ENCODE peak calls at places on chromosomes 3 and 15, in seven cellular contexts. One of them, this sample, is unnamed.

GRCh38 chr3:186930143-186930638 is at the start of gene ST6GAL1:
- DNase-seq in uterus: peak; percentile 62
- DNase-seq in A549: peak; percentile 42
- DNase-seq in HCT116: peak; percentile 29
- DNase-seq in stomach: peak; percentile 67
- DNase-seq in breast epithelium: peak; percentile 31
- DNase-seq in sigmoid colon: peak; percentile 73
- DNase-seq in this sample: peak; percentile 44

GRCh38 chr3:150547045-150547753 is 612 bp downstream of the EIF2A start:
- DNase-seq in breast epithelium: no peak
- DNase-seq in HCT116: no peak
- DNase-seq in A549: peak; percentile 10
- DNase-seq in uterus: no peak
- DNase-seq in sigmoid colon: no peak
- DNase-seq in stomach: no peak
- DNase-seq in this sample: no peak

GRCh38 chr3:52182691-52183090 is 15.3 kb upstream of the ALAS1 start:
- DNase-seq in uterus: no peak
- DNase-seq in stomach: no peak
- DNase-seq in HCT116: no peak
- DNase-seq in sigmoid colon: no peak
- DNase-seq in A549: no peak
- DNase-seq in breast epithelium: no peak
- DNase-seq in this sample: no peak

GRCh38 chr3:157067114-157067513 is 92.8 kb downstream of the CCNL1 start:
- DNase-seq in uterus: no peak
- DNase-seq in HCT116: no peak
- DNase-seq in breast epithelium: no peak
- DNase-seq in sigmoid colon: no peak
- DNase-seq in stomach: no peak
- DNase-seq in A549: no peak
- DNase-seq in this sample: no peak

GRCh38 chr3:2099779-2100191 is 1.1 kb downstream of the CNTN4 start:
- DNase-seq in HCT116: no peak
- DNase-seq in A549: no peak
- DNase-seq in uterus: no peak
- DNase-seq in sigmoid colon: no peak
- DNase-seq in stomach: no peak
- DNase-seq in breast epithelium: no peak
- DNase-seq in this sample: no peak

GRCh38 chr3:101127991-101128390 is 134.8 kb upstream of the ABI3BP start:
- DNase-seq in HCT116: no peak
- DNase-seq in uterus: no peak
- DNase-seq in breast epithelium: no peak
- DNase-seq in A549: no peak
- DNase-seq in stomach: no peak
- DNase-seq in sigmoid colon: no peak
- DNase-seq in this sample: no peak

GRCh38 chr3:185691622-185692021 is 105.5 kb downstream of the SENP2 start:
- DNase-seq in sigmoid colon: no peak
- DNase-seq in breast epithelium: no peak
- DNase-seq in uterus: no peak
- DNase-seq in HCT116: no peak
- DNase-seq in stomach: no peak
- DNase-seq in A549: no peak
- DNase-seq in this sample: no peak

GRCh38 chr15:67085818-67086649 is 20.6 kb downstream of the SMAD3 start:
- DNase-seq in uterus: no peak
- DNase-seq in A549: no peak
- DNase-seq in sigmoid colon: no peak
- DNase-seq in stomach: no peak
- DNase-seq in HCT116: no peak
- DNase-seq in breast epithelium: no peak
- DNase-seq in this sample: peak; percentile 40

GRCh38 chr15:63999177-63999576 is 47.1 kb downstream of the DAPK2 start:
- DNase-seq in uterus: no peak
- DNase-seq in stomach: no peak
- DNase-seq in sigmoid colon: no peak
- DNase-seq in breast epithelium: no peak
- DNase-seq in HCT116: no peak
- DNase-seq in A549: no peak
- DNase-seq in this sample: peak; percentile 8

GRCh38 chr15:101541501-101542292 is 52.2 kb upstream of the PCSK6 start:
- DNase-seq in sigmoid colon: peak; percentile 47
- DNase-seq in breast epithelium: no peak
- DNase-seq in A549: no peak
- DNase-seq in stomach: no peak
- DNase-seq in uterus: no peak
- DNase-seq in HCT116: no peak
- DNase-seq in this sample: no peak

GRCh38 chr15:60044636-60045273 is 40.6 kb downstream of the FOXB1 start:
- DNase-seq in breast epithelium: no peak
- DNase-seq in stomach: no peak
- DNase-seq in sigmoid colon: no peak
- DNase-seq in uterus: no peak
- DNase-seq in HCT116: no peak
- DNase-seq in A549: no peak
- DNase-seq in this sample: no peak

GRCh38 chr15:29736745-29737023 is 85.6 kb downstream of the TJP1 start:
- DNase-seq in sigmoid colon: no peak
- DNase-seq in A549: peak; percentile 94
- DNase-seq in stomach: no peak
- DNase-seq in uterus: no peak
- DNase-seq in breast epithelium: no peak
- DNase-seq in HCT116: peak; percentile 92
- DNase-seq in this sample: peak; percentile 50

GRCh38 chr3:73542127-73542526 is 82.6 kb downstream of the PDZRN3 start:
- DNase-seq in A549: no peak
- DNase-seq in HCT116: no peak
- DNase-seq in uterus: no peak
- DNase-seq in breast epithelium: peak; percentile 42
- DNase-seq in sigmoid colon: no peak
- DNase-seq in stomach: peak; percentile 47
- DNase-seq in this sample: peak; percentile 79

GRCh38 chr3:179504371-179504770 is 53.1 kb upstream of the GNB4 start:
- DNase-seq in stomach: no peak
- DNase-seq in A549: no peak
- DNase-seq in breast epithelium: no peak
- DNase-seq in sigmoid colon: no peak
- DNase-seq in HCT116: no peak
- DNase-seq in uterus: no peak
- DNase-seq in this sample: no peak

GRCh38 chr3:170117134-170117533 is 64.4 kb downstream of the PHC3 start:
- DNase-seq in uterus: no peak
- DNase-seq in breast epithelium: no peak
- DNase-seq in HCT116: no peak
- DNase-seq in sigmoid colon: no peak
- DNase-seq in A549: peak; percentile 37
- DNase-seq in stomach: no peak
- DNase-seq in this sample: no peak

DNA sequence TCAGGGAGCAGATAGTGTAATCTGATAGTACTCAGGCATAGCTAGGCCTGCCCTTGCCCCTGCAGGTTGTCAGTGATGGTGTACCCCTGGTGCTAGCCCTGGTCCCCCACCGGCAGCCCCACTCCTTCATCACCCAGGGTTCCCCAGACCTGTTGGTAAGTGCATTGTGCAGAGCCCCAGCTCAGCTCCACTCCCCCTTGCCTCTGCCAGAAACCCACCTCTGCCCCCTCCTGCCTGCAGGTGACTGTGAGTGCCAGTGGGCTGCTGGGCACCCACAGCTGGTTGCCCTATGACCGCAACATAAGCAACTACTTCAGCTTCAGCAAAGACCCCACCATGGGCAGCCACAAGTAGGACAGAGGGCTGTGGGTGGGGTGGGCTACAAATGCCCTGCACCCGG is 27.5 kb downstream of the NBEAL2 start:
- DNase-seq in sigmoid colon: no peak
- DNase-seq in uterus: no peak
- DNase-seq in stomach: no peak
- DNase-seq in breast epithelium: no peak
- DNase-seq in HCT116: no peak
- DNase-seq in A549: no peak
- DNase-seq in this sample: no peak
- H3K27ac ChIP-seq in sigmoid colon: no peak overlapping the region
- H3K27ac ChIP-seq in uterus: no peak overlapping the region
- H3K27ac ChIP-seq in stomach: no peak overlapping the region
- H3K27ac ChIP-seq in breast epithelium: no peak overlapping the region
- H3K27ac ChIP-seq in HCT116: no peak overlapping the region
- H3K27ac ChIP-seq in A549: no peak overlapping the region
- H3K27ac ChIP-seq in this sample: no peak overlapping the region

GRCh38 chr3:141849056-141849814 is 27.2 kb upstream of the ATP1B3 start:
- DNase-seq in stomach: no peak
- DNase-seq in uterus: no peak
- DNase-seq in sigmoid colon: no peak
- DNase-seq in A549: no peak
- DNase-seq in breast epithelium: no peak
- DNase-seq in HCT116: no peak
- DNase-seq in this sample: no peak
- TF ChIP-seq POLR2A in stomach: no peak
- TF ChIP-seq POLR2A in uterus: no peak
- TF ChIP-seq POLR2A in sigmoid colon: no peak
- TF ChIP-seq POLR2A in A549: no peak
- TF ChIP-seq POLR2A in breast epithelium: no peak
- TF ChIP-seq POLR2A in HCT116: no peak
- TF ChIP-seq POLR2A in this sample: no peak

DNA sequence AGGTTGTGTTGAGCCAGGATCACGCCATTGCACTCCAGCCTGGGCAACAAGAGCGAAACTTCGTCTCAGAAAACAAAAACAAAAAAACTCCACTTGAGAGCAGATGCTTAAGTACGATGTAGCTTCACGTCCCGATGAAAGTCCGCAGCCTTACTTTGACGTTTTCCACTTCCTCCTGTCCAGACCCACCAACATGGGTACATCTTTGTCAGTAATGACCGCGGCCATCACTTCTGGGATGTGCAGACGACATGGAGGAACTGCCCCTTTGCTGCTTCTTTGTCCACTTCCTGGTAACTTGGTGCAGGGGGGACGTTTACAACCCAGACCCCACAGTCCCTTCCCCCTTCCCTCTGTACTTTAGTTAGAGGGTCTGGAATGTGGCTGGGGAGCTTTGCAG is 48.7 kb downstream of the CRABP1 start:
- DNase-seq in uterus: no peak
- DNase-seq in HCT116: no peak
- DNase-seq in sigmoid colon: no peak
- DNase-seq in breast epithelium: no peak
- DNase-seq in A549: no peak
- DNase-seq in stomach: peak; percentile 14
- DNase-seq in this sample: no peak
- H3K27ac ChIP-seq in uterus: no peak overlapping the region
- H3K27ac ChIP-seq in HCT116: no peak overlapping the region
- H3K27ac ChIP-seq in sigmoid colon: no peak overlapping the region
- H3K27ac ChIP-seq in breast epithelium: peak overlapping the region; percentile 7
- H3K27ac ChIP-seq in A549: no peak overlapping the region
- H3K27ac ChIP-seq in stomach: no peak overlapping the region
- H3K27ac ChIP-seq in this sample: no peak overlapping the region

DNA sequence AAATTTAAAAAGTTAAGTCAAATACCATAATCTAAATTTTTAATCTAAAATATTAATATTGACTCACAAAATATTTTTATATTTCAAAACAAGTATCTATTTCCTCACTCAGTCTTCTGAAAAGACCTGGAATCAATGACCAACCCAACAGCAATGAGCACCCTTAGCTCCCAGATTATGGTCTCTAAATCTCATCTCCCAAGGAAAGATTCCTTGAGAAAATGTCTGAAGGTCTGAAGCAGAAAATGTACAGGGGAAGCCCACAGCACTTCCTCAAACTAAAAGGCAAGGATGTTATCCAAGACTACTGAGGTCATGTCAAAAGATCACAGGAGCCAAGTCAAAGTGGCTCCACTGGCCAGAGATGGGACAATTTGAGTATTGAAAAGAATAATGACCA is 51.0 kb upstream of the SLCO2A1 start:
- DNase-seq in HCT116: no peak
- DNase-seq in uterus: no peak
- DNase-seq in breast epithelium: no peak
- DNase-seq in stomach: no peak
- DNase-seq in A549: peak; percentile 20
- DNase-seq in sigmoid colon: no peak
- DNase-seq in this sample: no peak
- TF ChIP-seq POLR2A in HCT116: no peak
- TF ChIP-seq POLR2A in uterus: no peak
- TF ChIP-seq POLR2A in breast epithelium: no peak
- TF ChIP-seq POLR2A in stomach: no peak
- TF ChIP-seq POLR2A in A549: no peak
- TF ChIP-seq POLR2A in sigmoid colon: no peak
- TF ChIP-seq POLR2A in this sample: no peak

GRCh38 chr15:41828747-41829270 is 917 bp downstream of the JMJD7 start:
- DNase-seq in HCT116: no peak
- DNase-seq in A549: no peak
- DNase-seq in uterus: no peak
- DNase-seq in sigmoid colon: no peak
- DNase-seq in stomach: no peak
- DNase-seq in breast epithelium: no peak
- DNase-seq in this sample: no peak

GRCh38 chr15:41827880-41828746 is at the start of gene JMJD7:
- DNase-seq in stomach: peak; percentile 95
- DNase-seq in A549: peak; percentile 78
- DNase-seq in sigmoid colon: peak; percentile 97
- DNase-seq in HCT116: peak; percentile 51
- DNase-seq in uterus: peak; percentile 94
- DNase-seq in breast epithelium: peak; percentile 85
- DNase-seq in this sample: peak; percentile 96

GRCh38 chr15:41825145-41825544 is 2.7 kb upstream of the JMJD7 start:
- DNase-seq in uterus: no peak
- DNase-seq in A549: no peak
- DNase-seq in stomach: no peak
- DNase-seq in HCT116: no peak
- DNase-seq in breast epithelium: no peak
- DNase-seq in sigmoid colon: no peak
- DNase-seq in this sample: no peak

GRCh38 chr15:41825572-41826535 is 2.0 kb upstream of the JMJD7 start:
- DNase-seq in breast epithelium: no peak
- DNase-seq in uterus: no peak
- DNase-seq in A549: no peak
- DNase-seq in sigmoid colon: no peak
- DNase-seq in HCT116: no peak
- DNase-seq in stomach: no peak
- DNase-seq in this sample: no peak

GRCh38 chr15:41827290-41827879 is 507 bp upstream of the JMJD7 start:
- DNase-seq in HCT116: no peak
- DNase-seq in breast epithelium: peak; percentile 37
- DNase-seq in uterus: no peak
- DNase-seq in stomach: peak; percentile 34
- DNase-seq in A549: no peak
- DNase-seq in sigmoid colon: peak; percentile 74
- DNase-seq in this sample: peak; percentile 12
- H3K27ac ChIP-seq in HCT116: no peak overlapping the region
- H3K27ac ChIP-seq in breast epithelium: peak overlapping the region; percentile 92
- H3K27ac ChIP-seq in uterus: peak overlapping the region; percentile 53
- H3K27ac ChIP-seq in stomach: peak overlapping the region; percentile 92
- H3K27ac ChIP-seq in A549: peak overlapping the region; percentile 83
- H3K27ac ChIP-seq in sigmoid colon: peak overlapping the region; percentile 90
- H3K27ac ChIP-seq in this sample: peak overlapping the region; percentile 86